ENCODE peak calls at places on chromosome 2, in seven cellular contexts. S is IMR-90, O is fibroblast of lung, E is hepatocyte, Q is HepG2, V is GM23338, X is neural progenitor cell. U is an unnamed sample.

GRCh38 chr2:26033270-26033768 is 565 bp upstream of the RAB10 start:
- DNase-seq in S (peak), O (peak), E (peak), Q (peak), X (peak), V (peak), U (peak)

GRCh38 chr2:8957593-8957992 is 45.9 kb downstream of the MBOAT2 start:
- DNase-seq in Q (no peak), E (no peak), V (no peak), X (no peak), S (no peak), O (no peak), U (no peak)

GRCh38 chr2:143686585-143687164 is 557.5 kb downstream of the ARHGAP15 start:
- DNase-seq in O (peak), X (peak), S (peak), E (peak), Q (peak), V (peak), U (no peak)

GRCh38 chr2:37784071-37784758 is 112.8 kb upstream of the CDC42EP3 start:
- DNase-seq in E (no peak), O (no peak), Q (no peak), S (no peak), X (no peak), V (no peak), U (no peak)

GRCh38 chr2:159497256-159497655 is 119.1 kb downstream of the BAZ2B start:
- DNase-seq in S (peak), X (no peak), V (no peak), E (peak), Q (peak), O (peak), U (peak)

GRCh38 chr2:96191937-96192670 is 16.5 kb downstream of the STARD7 start:
- DNase-seq in X (no peak), S (no peak), O (no peak), V (no peak), E (no peak), Q (no peak), U (no peak)

GRCh38 chr2:186422226-186422625 is 63.8 kb upstream of the ZC3H15 start:
- DNase-seq in O (peak), V (no peak), E (no peak), S (peak), X (no peak), Q (no peak), U (no peak)

GRCh38 chr2:172513935-172514586 is 41.8 kb upstream of the PDK1 start:
- DNase-seq in O (no peak), E (no peak), X (no peak), Q (no peak), V (peak), S (no peak), U (no peak)

GRCh38 chr2:9398881-9399805 is 24.2 kb downstream of the ITGB1BP1 start:
- DNase-seq in E (no peak), O (peak), S (no peak), Q (no peak), V (no peak), X (no peak), U (no peak)

GRCh38 chr2:1593371-1594205 is 150.7 kb downstream of the PXDN start:
- DNase-seq in X (peak), S (peak), V (no peak), Q (no peak), O (peak), E (peak), U (peak)

GRCh38 chr2:178517496-178517895 is 37.2 kb downstream of the PLEKHA3 start:
- DNase-seq in O (no peak), S (no peak), V (no peak), Q (no peak), X (no peak), E (no peak), U (no peak)

GRCh38 chr2:167550448-167550847 is 662.2 kb downstream of the XIRP2 start:
- DNase-seq in E (peak), X (peak), V (peak), S (peak), O (peak), Q (peak), U (no peak)

GRCh38 chr2:70303186-70303585 is 1.3 kb upstream of the FAM136A start:
- DNase-seq in S (no peak), X (no peak), O (no peak), Q (no peak), E (no peak), V (no peak), U (no peak)
- H2AFZ ChIP-seq in S (no peak), X (no peak), O (no peak), Q (no peak), E (no peak), V (no peak), U (no peak)

DNA sequence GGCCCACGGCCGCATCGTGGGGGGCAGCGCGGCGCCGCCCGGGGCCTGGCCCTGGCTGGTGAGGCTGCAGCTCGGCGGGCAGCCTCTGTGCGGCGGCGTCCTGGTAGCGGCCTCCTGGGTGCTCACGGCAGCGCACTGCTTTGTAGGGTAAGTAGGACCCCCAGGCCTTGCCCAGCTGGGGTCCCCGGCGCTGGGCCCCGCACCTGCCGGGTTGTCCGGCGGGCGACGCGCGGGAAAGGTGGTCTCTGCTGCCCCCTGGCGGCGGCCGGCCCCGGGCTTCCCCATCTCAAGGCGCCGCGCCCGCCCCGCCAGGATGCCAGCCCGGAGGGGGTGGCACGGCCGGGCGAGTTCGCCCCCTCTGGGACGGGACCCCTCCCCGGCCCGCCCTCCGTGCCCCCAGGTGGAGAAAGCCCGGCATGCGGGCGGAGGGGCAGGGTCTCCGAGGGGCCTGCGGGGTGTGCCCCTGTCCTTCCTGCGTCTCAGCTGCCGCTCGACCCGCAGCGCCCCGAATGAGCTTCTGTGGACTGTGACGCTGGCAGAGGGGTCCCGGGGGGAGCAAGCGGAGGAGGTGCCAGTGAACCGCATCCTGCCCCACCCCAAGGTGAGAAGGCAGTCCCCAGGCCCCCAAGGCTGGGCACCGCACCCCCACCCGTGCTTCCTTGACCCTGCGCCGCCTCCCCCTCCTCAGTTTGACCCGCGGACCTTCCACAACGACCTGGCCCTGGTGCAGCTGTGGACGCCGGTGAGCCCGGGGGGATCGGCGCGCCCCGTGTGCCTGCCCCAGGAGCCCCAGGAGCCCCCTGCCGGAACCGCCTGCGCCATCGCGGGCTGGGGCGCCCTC is 2.0 kb downstream of the PRSS56 start:
- DNase-seq in E (peak), V (peak), S (no peak), X (peak), Q (no peak), O (no peak), U (peak)
- TF ChIP-seq CTCF in E (peak), V (peak), S (peak), X (peak), Q (peak), O (peak), U (peak)

GRCh38 chr2:39338502-39338901 is 94.7 kb upstream of the CDKL4 start:
- DNase-seq in S (no peak), Q (no peak), O (no peak), X (peak), V (no peak), E (no peak), U (no peak)

GRCh38 chr2:39334529-39334928 is 90.8 kb upstream of the CDKL4 start:
- DNase-seq in V (no peak), O (no peak), X (no peak), E (no peak), Q (no peak), S (no peak), U (no peak)

GRCh38 chr2:39335930-39336329 is 92.2 kb upstream of the CDKL4 start:
- DNase-seq in S (no peak), O (no peak), E (no peak), Q (no peak), V (no peak), X (no peak), U (no peak)

DNA sequence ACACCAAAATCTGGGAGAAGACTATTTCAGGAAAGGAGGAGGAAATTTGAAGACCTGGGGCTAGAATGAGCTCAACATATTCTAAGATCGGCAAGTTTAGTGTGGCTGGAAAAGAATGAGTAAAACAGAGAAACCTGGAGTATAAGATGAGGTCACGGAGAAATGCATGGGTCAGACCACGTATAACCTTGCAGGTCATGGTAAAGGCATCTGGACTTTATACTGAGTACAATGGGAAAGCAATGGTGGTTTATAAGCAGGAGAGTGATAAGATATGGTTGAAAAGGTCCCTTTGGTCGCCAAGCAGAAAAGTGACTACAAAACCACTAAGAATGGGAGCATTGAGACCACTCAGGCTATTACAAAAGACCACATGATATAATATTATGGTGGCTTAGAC is 91.2 kb upstream of the CDKL4 start:
- DNase-seq in O (no peak), V (no peak), E (no peak), X (no peak), Q (no peak), S (no peak), U (no peak)
- H2AFZ ChIP-seq in O (no peak), V (no peak), E (no peak), X (no peak), Q (no peak), S (no peak), U (no peak)

DNA sequence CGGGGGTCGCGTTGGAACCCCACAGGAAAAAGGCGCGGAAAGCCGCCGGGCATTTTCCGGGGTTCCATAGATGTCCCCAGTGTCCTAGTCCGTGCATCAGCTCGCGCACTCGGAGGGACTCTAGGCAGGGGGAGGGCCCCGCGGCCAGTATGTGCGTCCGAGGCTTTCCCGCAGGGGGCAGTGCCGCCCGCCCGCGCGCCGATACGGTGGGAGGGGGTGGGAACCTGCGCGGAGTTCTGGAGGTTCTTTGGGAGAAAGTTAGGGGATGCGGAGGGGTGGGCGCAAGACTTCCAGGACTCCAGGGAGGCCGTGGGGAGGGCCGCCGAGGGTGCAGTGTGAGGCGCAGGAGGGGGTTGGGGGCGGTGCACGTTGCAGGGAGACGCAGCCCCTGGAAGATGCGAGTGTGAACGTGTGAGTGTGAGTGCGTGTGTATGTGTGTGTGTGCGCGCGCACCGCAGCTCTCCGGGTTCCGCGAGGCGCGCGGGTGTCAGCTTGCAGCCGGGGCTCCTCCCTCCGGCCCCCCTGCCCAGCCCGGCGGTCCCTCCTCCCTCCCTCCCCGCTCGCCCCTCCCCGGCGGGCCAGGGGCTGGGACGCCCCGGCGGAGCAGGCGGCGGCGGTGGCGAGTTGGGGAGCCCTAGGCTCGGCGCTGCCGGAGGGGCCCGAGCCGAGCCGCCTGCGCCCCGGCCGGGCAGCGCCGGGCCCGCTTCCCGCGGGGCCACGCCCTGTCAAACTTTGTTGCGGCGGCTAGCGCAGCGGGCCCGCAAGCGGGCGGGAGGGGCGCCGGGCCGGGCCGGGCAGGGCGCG is at the start of gene TCF7L1:
- DNase-seq in E (peak), X (peak), V (peak), O (peak), S (peak), Q (peak), U (no peak)
- TF ChIP-seq CTCF in E (peak), X (peak), V (peak), O (peak), S (peak), Q (peak), U (peak)

DNA sequence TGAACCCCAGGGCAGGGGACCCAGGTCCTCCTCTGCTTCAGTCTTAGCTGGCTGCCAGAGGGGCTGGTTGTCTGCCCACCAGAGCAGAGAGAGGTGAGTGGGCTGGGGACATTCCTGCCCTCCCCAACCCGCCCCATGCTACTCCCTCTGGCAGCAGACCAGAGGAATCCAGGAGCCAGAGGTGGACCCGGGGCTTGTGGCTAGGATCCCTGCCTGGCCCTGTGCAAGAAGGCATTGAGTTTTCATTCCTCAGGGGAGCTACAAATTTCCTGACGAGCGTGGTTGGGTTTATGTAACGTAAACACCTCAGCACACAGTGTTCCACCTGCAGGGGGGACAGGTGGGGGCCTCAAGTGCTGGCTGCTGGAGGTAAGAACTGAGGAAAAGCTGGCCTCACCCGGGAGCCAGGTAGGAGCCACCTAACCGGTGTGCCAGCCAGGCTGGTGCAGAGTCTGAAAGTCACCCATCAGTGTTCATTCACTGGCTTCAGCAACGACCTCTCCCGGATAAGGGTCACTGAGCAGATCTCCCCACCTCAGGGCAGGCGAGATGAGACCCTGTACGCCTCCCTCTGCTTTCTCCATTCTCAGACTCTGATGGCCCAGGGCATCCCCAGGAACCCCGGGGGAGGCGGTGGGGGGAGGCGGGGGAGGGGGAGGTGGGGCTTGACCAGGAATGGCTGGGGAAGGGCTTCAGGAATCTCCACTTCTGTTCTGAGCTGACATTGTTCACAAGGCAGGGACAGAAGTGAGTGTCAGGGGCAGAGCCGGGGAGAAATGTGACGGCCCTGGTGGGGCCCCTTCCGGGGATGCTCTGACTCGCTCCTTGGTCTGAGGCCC is 246.9 kb downstream of the DYSF start:
- DNase-seq in S (no peak), Q (no peak), X (peak), V (no peak), O (no peak), E (no peak), U (no peak)
- H2AFZ ChIP-seq in S (no peak), Q (no peak), X (no peak), V (no peak), O (no peak), E (no peak), U (no peak)

GRCh38 chr2:171158790-171159325 is 1.8 kb downstream of the TLK1 start:
- DNase-seq in O (no peak), E (no peak), V (no peak), S (no peak), Q (no peak), X (peak), U (no peak)

GRCh38 chr2:171159326-171160118 is 1.2 kb downstream of the TLK1 start:
- DNase-seq in Q (peak), X (peak), O (peak), S (peak), V (peak), E (peak), U (peak)

GRCh38 chr2:171161425-171162289 is 964 bp upstream of the TLK1 start:
- DNase-seq in X (no peak), O (no peak), V (no peak), Q (no peak), S (no peak), E (no peak), U (no peak)

GRCh38 chr2:171160119-171160629 is 519 bp downstream of the TLK1 start:
- DNase-seq in S (peak), O (peak), E (peak), X (peak), V (peak), Q (peak), U (no peak)

DNA sequence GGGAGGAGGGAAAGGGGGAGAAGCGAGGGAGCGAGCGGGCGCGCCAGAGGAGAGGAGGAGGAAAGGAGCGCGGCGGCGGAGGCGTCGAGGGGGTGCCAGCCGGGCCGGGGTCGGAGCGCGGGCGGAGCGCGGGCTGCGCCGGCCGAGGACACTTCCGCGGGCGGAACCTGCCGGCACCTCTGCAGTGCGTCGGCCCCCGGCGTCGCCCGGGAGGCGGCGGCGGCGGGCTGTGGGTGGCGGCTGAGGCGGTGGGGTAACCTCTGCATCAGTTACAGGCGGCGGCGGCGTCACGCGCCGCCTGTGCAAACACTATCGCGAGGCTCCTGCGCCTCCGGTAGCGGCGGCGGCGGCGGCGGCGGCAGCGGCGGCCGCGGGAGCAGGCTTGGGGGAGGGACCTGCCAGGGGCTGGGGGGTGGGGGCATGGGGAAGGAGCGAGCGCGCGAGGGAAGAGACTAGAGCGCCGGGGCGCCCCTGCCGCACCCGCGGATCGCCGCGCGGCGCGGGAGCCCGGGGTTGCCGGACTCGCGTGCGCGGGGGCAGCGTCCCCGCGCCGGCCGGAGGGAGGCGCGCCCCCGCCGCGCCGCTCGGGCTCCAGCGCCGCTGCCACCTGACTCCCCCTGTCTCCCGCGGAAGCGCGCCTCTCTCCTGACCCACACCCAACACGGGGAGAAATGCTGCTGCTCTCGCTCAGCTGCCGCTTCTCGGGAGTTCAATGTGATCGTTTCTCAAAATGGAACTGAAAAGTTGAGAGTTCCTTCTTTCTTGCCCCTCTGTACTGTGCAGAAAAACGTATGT is at the start of gene TLK1:
- DNase-seq in X (peak), E (peak), O (peak), V (peak), S (peak), Q (peak), U (peak)
- TF ChIP-seq CTCF in X (no peak), E (no peak), O (no peak), V (no peak), S (peak), Q (peak), U (no peak)